ENCODE peak calls at places on chromosomes 4 and X, in seven cellular contexts. One of them, this sample, is unnamed. For H3K4me1 and H3K27me3, the result is how much of the 10 kb centered on the place peaks cover.

GRCh38 chr4:84099591-84099990 is 399.5 kb downstream of the NKX6-1 start:
- DNase-seq in tibial artery: no peak
- DNase-seq in cardiac muscle cell: no peak
- DNase-seq in Caco-2: no peak
- DNase-seq in heart right ventricle: no peak
- DNase-seq in PC-3: no peak
- DNase-seq in mesendoderm: peak
- DNase-seq in this sample: no peak

GRCh38 chrX:153336988-153337387 is 3.0 kb downstream of the ZNF275 start:
- DNase-seq in tibial artery: no peak
- DNase-seq in cardiac muscle cell: no peak
- DNase-seq in Caco-2: no peak
- DNase-seq in heart right ventricle: no peak
- DNase-seq in PC-3: no peak
- DNase-seq in mesendoderm: no peak
- DNase-seq in this sample: no peak

GRCh38 chrX:130170752-130171445 is 863 bp upstream of the RAB33A start:
- DNase-seq in tibial artery: no peak
- DNase-seq in cardiac muscle cell: no peak
- DNase-seq in Caco-2: peak
- DNase-seq in heart right ventricle: peak
- DNase-seq in PC-3: no peak
- DNase-seq in mesendoderm: peak
- DNase-seq in this sample: no peak

GRCh38 chr4:123649644-123650356 is 253.2 kb downstream of the SPRY1 start:
- DNase-seq in tibial artery: no peak
- DNase-seq in cardiac muscle cell: peak
- DNase-seq in Caco-2: peak
- DNase-seq in heart right ventricle: no peak
- DNase-seq in PC-3: peak
- DNase-seq in mesendoderm: peak
- DNase-seq in this sample: no peak

GRCh38 chr4:158768577-158769174 is at the start of gene FNIP2:
- DNase-seq in tibial artery: peak
- DNase-seq in cardiac muscle cell: peak
- DNase-seq in Caco-2: peak
- DNase-seq in heart right ventricle: peak
- DNase-seq in PC-3: peak
- DNase-seq in mesendoderm: peak
- DNase-seq in this sample: peak

GRCh38 chrX:4570141-4570540 is 856.7 kb upstream of the PRKX start:
- DNase-seq in tibial artery: no peak
- DNase-seq in cardiac muscle cell: no peak
- DNase-seq in Caco-2: no peak
- DNase-seq in heart right ventricle: no peak
- DNase-seq in PC-3: peak
- DNase-seq in mesendoderm: peak
- DNase-seq in this sample: no peak

GRCh38 chrX:106952089-106952488 is 31.9 kb downstream of the CLDN2 start:
- DNase-seq in tibial artery: no peak
- DNase-seq in cardiac muscle cell: no peak
- DNase-seq in Caco-2: no peak
- DNase-seq in heart right ventricle: no peak
- DNase-seq in PC-3: no peak
- DNase-seq in mesendoderm: no peak
- DNase-seq in this sample: no peak

GRCh38 chr4:98166025-98166730 is 22.9 kb upstream of the STPG2 start:
- DNase-seq in tibial artery: no peak
- DNase-seq in cardiac muscle cell: peak
- DNase-seq in Caco-2: no peak
- DNase-seq in heart right ventricle: peak
- DNase-seq in PC-3: peak
- DNase-seq in mesendoderm: no peak
- DNase-seq in this sample: no peak

GRCh38 chr4:14069871-14070270 is 442.3 kb upstream of the BOD1L1 start:
- DNase-seq in tibial artery: no peak
- DNase-seq in cardiac muscle cell: no peak
- DNase-seq in Caco-2: no peak
- DNase-seq in heart right ventricle: no peak
- DNase-seq in PC-3: no peak
- DNase-seq in mesendoderm: no peak
- DNase-seq in this sample: no peak

GRCh38 chr4:187995322-187996207 is at the start of gene ZFP42:
- DNase-seq in tibial artery: no peak
- DNase-seq in cardiac muscle cell: peak
- DNase-seq in Caco-2: peak
- DNase-seq in heart right ventricle: no peak
- DNase-seq in PC-3: no peak
- DNase-seq in mesendoderm: peak
- DNase-seq in this sample: no peak

GRCh38 chr4:99885063-99885664 is 9.1 kb downstream of the LAMTOR3 start:
- DNase-seq in tibial artery: no peak
- DNase-seq in cardiac muscle cell: peak
- DNase-seq in Caco-2: no peak
- DNase-seq in heart right ventricle: no peak
- DNase-seq in PC-3: peak
- DNase-seq in mesendoderm: peak
- DNase-seq in this sample: no peak

GRCh38 chr4:102625232-102625930 is 124.2 kb downstream of the NFKB1 start:
- DNase-seq in tibial artery: peak
- DNase-seq in cardiac muscle cell: peak
- DNase-seq in Caco-2: peak
- DNase-seq in heart right ventricle: no peak
- DNase-seq in PC-3: peak
- DNase-seq in mesendoderm: peak
- DNase-seq in this sample: no peak

GRCh38 chr4:120517966-120518365 is 404.6 kb downstream of the PRDM5 start:
- DNase-seq in tibial artery: peak
- DNase-seq in cardiac muscle cell: peak
- DNase-seq in Caco-2: no peak
- DNase-seq in heart right ventricle: no peak
- DNase-seq in PC-3: peak
- DNase-seq in mesendoderm: peak
- DNase-seq in this sample: no peak

GRCh38 chr4:94305468-94306225 is 37.0 kb downstream of the HPGDS start:
- DNase-seq in tibial artery: no peak
- DNase-seq in cardiac muscle cell: no peak
- DNase-seq in Caco-2: no peak
- DNase-seq in heart right ventricle: no peak
- DNase-seq in PC-3: no peak
- DNase-seq in mesendoderm: peak
- DNase-seq in this sample: no peak

GRCh38 chrX:111652719-111653118 is 28.3 kb upstream of the ALG13 start:
- DNase-seq in tibial artery: no peak
- DNase-seq in cardiac muscle cell: no peak
- DNase-seq in Caco-2: no peak
- DNase-seq in heart right ventricle: no peak
- DNase-seq in PC-3: no peak
- DNase-seq in mesendoderm: peak
- DNase-seq in this sample: no peak

GRCh38 chr4:1171306-1172227 is 816 bp downstream of the SPON2 start:
- DNase-seq in tibial artery: peak
- DNase-seq in cardiac muscle cell: peak
- DNase-seq in Caco-2: peak
- DNase-seq in heart right ventricle: no peak
- DNase-seq in PC-3: no peak
- DNase-seq in mesendoderm: peak
- DNase-seq in this sample: no peak

GRCh38 chr4:86264269-86264668 is 95.6 kb downstream of the MAPK10 start:
- DNase-seq in tibial artery: no peak
- DNase-seq in cardiac muscle cell: no peak
- DNase-seq in Caco-2: no peak
- DNase-seq in heart right ventricle: no peak
- DNase-seq in PC-3: no peak
- DNase-seq in mesendoderm: no peak
- DNase-seq in this sample: no peak

GRCh38 chr4:71992571-71992970 is 39.2 kb upstream of the NPFFR2 start:
- DNase-seq in tibial artery: no peak
- DNase-seq in cardiac muscle cell: peak
- DNase-seq in Caco-2: no peak
- DNase-seq in heart right ventricle: no peak
- DNase-seq in PC-3: no peak
- DNase-seq in mesendoderm: no peak
- DNase-seq in this sample: no peak

GRCh38 chr4:142817442-142817841 is 28.7 kb downstream of the INPP4B start:
- DNase-seq in tibial artery: peak
- DNase-seq in cardiac muscle cell: peak
- DNase-seq in Caco-2: no peak
- DNase-seq in heart right ventricle: no peak
- DNase-seq in PC-3: peak
- DNase-seq in mesendoderm: peak
- DNase-seq in this sample: no peak

DNA sequence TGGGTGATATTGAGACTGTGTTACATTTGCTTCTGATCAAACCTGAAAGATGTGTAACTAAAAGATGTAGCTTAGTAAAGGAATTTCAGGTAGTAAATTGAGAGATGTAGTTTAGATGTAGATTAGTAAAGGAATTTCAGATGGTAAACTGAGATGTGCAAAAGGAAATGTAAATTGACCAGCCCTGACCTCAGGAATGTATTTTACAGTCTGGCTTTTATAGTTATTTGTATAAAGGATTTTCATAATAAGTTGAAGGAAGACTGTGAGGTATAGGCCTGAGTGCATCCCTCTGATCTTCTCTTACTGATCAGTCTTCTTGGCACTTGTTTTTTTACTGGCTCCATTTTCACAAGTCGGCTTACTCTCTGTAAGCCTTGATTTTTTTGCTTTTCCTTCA is 3.2 kb downstream of the KLHL2 start:
- DNase-seq in tibial artery: no peak
- DNase-seq in cardiac muscle cell: no peak
- DNase-seq in Caco-2: no peak
- DNase-seq in heart right ventricle: no peak
- DNase-seq in PC-3: peak
- DNase-seq in mesendoderm: no peak
- DNase-seq in this sample: no peak
- H3K4me1 ChIP-seq in tibial artery: under half
- H3K4me1 ChIP-seq in cardiac muscle cell: under half
- H3K4me1 ChIP-seq in Caco-2: under half
- H3K4me1 ChIP-seq in heart right ventricle: under half
- H3K4me1 ChIP-seq in PC-3: half or more
- H3K4me1 ChIP-seq in mesendoderm: under half
- H3K4me1 ChIP-seq in this sample: under half

GRCh38 chr4:15935504-15936392 is 2.8 kb downstream of the FGFBP1 start:
- DNase-seq in tibial artery: no peak
- DNase-seq in cardiac muscle cell: peak
- DNase-seq in Caco-2: no peak
- DNase-seq in heart right ventricle: no peak
- DNase-seq in PC-3: no peak
- DNase-seq in mesendoderm: no peak
- DNase-seq in this sample: no peak

GRCh38 chr4:15936495-15936894 is 2.0 kb downstream of the FGFBP1 start:
- DNase-seq in tibial artery: no peak
- DNase-seq in cardiac muscle cell: no peak
- DNase-seq in Caco-2: no peak
- DNase-seq in heart right ventricle: no peak
- DNase-seq in PC-3: peak
- DNase-seq in mesendoderm: no peak
- DNase-seq in this sample: no peak

GRCh38 chr4:15938640-15939039 is at the start of gene FGFBP1:
- DNase-seq in tibial artery: no peak
- DNase-seq in cardiac muscle cell: no peak
- DNase-seq in Caco-2: no peak
- DNase-seq in heart right ventricle: no peak
- DNase-seq in PC-3: no peak
- DNase-seq in mesendoderm: no peak
- DNase-seq in this sample: no peak

GRCh38 chr4:15934259-15934658 is 4.3 kb downstream of the FGFBP1 start:
- DNase-seq in tibial artery: no peak
- DNase-seq in cardiac muscle cell: no peak
- DNase-seq in Caco-2: no peak
- DNase-seq in heart right ventricle: no peak
- DNase-seq in PC-3: peak
- DNase-seq in mesendoderm: no peak
- DNase-seq in this sample: no peak

GRCh38 chr4:15938182-15938581 is 358 bp downstream of the FGFBP1 start:
- DNase-seq in tibial artery: no peak
- DNase-seq in cardiac muscle cell: no peak
- DNase-seq in Caco-2: peak
- DNase-seq in heart right ventricle: no peak
- DNase-seq in PC-3: peak
- DNase-seq in mesendoderm: peak
- DNase-seq in this sample: no peak
- H3K27me3 ChIP-seq in tibial artery: under half
- H3K27me3 ChIP-seq in cardiac muscle cell: under half
- H3K27me3 ChIP-seq in Caco-2: under half
- H3K27me3 ChIP-seq in heart right ventricle: under half
- H3K27me3 ChIP-seq in PC-3: under half
- H3K27me3 ChIP-seq in mesendoderm: under half
- H3K27me3 ChIP-seq in this sample: under half

DNA sequence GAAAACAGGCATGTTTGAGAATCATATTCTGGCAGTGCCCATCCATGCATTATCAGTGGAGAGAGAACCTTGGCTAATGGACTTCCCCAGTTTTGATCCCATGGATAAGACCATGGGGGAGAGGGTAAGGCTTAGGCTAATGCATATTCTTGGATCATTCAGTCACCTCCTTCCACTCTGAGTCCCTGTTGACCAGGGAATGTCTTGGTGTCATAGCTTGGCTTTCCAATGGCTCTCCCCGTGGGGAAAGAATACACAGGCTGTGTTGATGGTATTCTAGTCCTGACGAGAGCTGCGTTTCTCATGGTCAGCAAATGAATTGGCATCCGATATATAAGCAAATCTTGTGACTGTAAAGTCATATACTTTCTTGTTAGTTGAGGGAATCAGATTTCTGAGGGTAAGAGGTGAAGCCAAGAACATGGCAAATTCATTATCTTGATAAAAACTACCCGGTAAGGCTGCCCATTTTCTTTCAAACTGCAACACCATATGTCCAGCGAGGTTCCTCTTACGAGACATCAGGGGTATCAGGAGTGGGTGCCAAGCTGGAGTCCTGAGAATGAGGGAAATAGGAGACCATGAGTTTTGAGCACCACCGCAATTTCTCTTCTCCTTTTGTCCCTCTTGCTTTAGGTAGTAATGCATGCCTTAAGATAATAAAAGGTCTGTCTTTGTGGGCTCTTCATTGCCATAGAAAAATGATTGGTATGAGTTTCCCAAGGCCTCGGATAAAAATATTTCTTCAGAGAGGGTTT is 18.0 kb downstream of the RHOH start:
- DNase-seq in tibial artery: no peak
- DNase-seq in cardiac muscle cell: no peak
- DNase-seq in Caco-2: no peak
- DNase-seq in heart right ventricle: no peak
- DNase-seq in PC-3: no peak
- DNase-seq in mesendoderm: no peak
- DNase-seq in this sample: no peak
- H3K4me1 ChIP-seq in tibial artery: under half
- H3K4me1 ChIP-seq in cardiac muscle cell: under half
- H3K4me1 ChIP-seq in Caco-2: under half
- H3K4me1 ChIP-seq in heart right ventricle: under half
- H3K4me1 ChIP-seq in PC-3: under half
- H3K4me1 ChIP-seq in mesendoderm: under half
- H3K4me1 ChIP-seq in this sample: under half

DNA sequence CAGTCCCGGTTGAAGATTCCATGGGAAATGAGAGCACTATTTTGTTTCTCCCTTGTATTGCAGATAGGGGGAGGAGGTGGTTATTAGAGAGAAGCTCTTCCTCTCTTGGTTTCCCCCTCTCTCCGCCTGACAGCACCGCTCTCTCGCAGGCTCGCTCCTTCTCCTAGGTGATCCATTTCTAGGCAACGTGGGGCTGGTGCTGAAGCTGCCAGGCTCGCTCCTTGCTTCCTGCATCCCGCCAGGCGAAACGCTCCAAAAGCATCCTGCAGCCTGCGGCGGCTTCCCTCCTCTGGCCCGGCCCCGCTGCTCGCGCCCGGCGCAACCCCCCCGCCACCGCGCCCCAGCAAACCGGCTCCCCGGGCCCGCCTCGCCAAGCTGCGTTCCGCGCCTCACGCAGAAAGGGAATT is at the start of gene GRID2:
- DNase-seq in tibial artery: no peak
- DNase-seq in cardiac muscle cell: peak
- DNase-seq in Caco-2: no peak
- DNase-seq in heart right ventricle: peak
- DNase-seq in PC-3: peak
- DNase-seq in mesendoderm: peak
- DNase-seq in this sample: no peak
- H3K27me3 ChIP-seq in tibial artery: under half
- H3K27me3 ChIP-seq in cardiac muscle cell: under half
- H3K27me3 ChIP-seq in Caco-2: under half
- H3K27me3 ChIP-seq in heart right ventricle: half or more
- H3K27me3 ChIP-seq in PC-3: under half
- H3K27me3 ChIP-seq in mesendoderm: under half
- H3K27me3 ChIP-seq in this sample: under half